ENCODE peak calls at places on chromosomes 4 and X, in six cellular contexts. I is thyroid gland, T is heart left ventricle, F is stomach, S is A549, K is IMR-90. E is an unnamed sample.

GRCh38 chr4:159298502-159298901 is 195.6 kb downstream of the RAPGEF2 start:
- DNase-seq in S (no peak), K (peak), T (no peak), F (no peak), I (no peak), E (no peak)

GRCh38 chr4:127505203-127505602 is 127.6 kb upstream of the INTU start:
- DNase-seq in S (no peak), F (peak), K (peak), T (no peak), I (peak), E (no peak)

GRCh38 chrX:119622356-119623232 is 16.4 kb upstream of the NKRF start:
- DNase-seq in I (no peak), F (peak), K (peak), S (no peak), T (no peak), E (no peak)

GRCh38 chr4:101271516-101271915 is 75.8 kb downstream of the PPP3CA start:
- DNase-seq in S (peak), K (peak), T (no peak), F (no peak), I (no peak), E (no peak)

GRCh38 chr4:184825394-184826314 is at the start of gene ACSL1:
- DNase-seq in T (peak), S (peak), K (peak), I (peak), F (peak), E (peak)

GRCh38 chrX:79081895-79082512 is 62.5 kb upstream of the GPR174 start:
- DNase-seq in T (no peak), K (peak), S (peak), I (peak), F (no peak), E (peak)

GRCh38 chr4:163591614-163592020 is 97.1 kb downstream of the TMA16 start:
- DNase-seq in I (no peak), F (no peak), S (no peak), T (no peak), K (no peak), E (no peak)

GRCh38 chr4:182370491-182370890 is 127.3 kb downstream of the TENM3 start:
- DNase-seq in K (peak), T (no peak), F (no peak), S (no peak), I (no peak), E (no peak)

GRCh38 chr4:165204462-165204830 is 2.9 kb upstream of the KLHL2 start:
- DNase-seq in T (no peak), I (no peak), F (no peak), K (peak), S (no peak), E (no peak)

GRCh38 chr4:1244081-1244977 is 4.6 kb downstream of the CTBP1 start:
- DNase-seq in K (no peak), T (peak), F (no peak), I (no peak), S (no peak), E (no peak)

GRCh38 chrX:11423362-11423818 is 130.2 kb downstream of the AMELX start:
- DNase-seq in S (peak), K (peak), I (no peak), F (peak), T (no peak), E (peak)
- TF ChIP-seq POLR2A in S (no peak), K (no peak), I (no peak), F (no peak), T (no peak), E (no peak)

GRCh38 chr4:186840222-186840701 is 116.6 kb upstream of the FAT1 start:
- DNase-seq in K (peak), T (no peak), I (no peak), F (no peak), S (no peak), E (no peak)
- TF ChIP-seq POLR2A in K (no peak), T (no peak), I (no peak), F (no peak), S (no peak), E (no peak)

GRCh38 chr4:130056286-130056685 is 960.3 kb downstream of the C4orf33 start:
- DNase-seq in I (no peak), K (no peak), T (no peak), S (no peak), F (no peak), E (no peak)

GRCh38 chr4:130053723-130054122 is 957.8 kb downstream of the C4orf33 start:
- DNase-seq in K (no peak), I (no peak), F (no peak), T (no peak), S (no peak), E (no peak)

GRCh38 chr4:130054895-130055294 is 958.9 kb downstream of the C4orf33 start:
- DNase-seq in I (no peak), S (peak), F (no peak), T (no peak), K (no peak), E (no peak)
- TF ChIP-seq POLR2A in I (no peak), S (no peak), F (no peak), T (no peak), K (no peak), E (no peak)

DNA sequence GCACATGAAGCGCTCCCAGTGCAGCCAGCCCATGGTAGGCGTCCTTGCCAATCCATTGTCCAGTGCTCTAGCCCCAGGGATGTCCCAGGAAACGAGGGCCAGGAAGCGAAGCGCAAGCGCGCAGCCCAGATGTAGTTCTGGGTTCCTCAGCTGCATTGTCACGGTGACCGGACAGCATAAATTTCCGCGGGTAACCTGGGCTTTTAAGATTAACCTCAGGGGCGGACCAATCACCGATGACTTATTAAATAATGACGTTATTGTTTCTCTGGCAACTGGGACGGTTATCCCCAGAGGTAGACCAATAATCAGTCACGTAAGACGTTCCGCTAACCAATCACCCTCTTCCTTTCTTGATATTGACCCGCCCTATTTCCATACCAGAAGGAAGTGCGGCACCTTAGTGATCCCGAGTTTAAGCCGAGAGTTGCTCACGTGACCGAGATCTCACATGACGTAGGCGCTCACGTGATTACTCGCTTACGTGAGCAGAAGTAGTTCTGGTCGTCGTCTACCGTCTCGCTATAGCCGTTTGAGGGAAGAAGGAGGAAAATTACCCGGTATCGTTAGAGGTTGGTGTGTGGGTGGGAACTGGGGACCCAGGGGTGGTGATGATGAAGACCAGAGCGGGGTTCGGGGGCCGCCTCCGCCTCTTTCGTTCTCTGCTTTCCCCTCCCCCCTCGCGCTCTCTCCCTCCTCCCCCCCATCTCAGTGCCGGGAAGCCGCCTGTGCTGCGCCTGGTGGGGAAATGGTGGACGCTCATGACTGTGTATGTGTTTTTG is at the start of the genes GLA and HNRNPH2:
- DNase-seq in S (peak), T (peak), I (peak), F (peak), K (peak), E (peak)
- TF ChIP-seq POLR2A in S (peak), T (no peak), I (peak), F (no peak), K (peak), E (peak)

GRCh38 chr4:83010522-83011318 is at the start of gene LIN54:
- DNase-seq in T (peak), K (peak), S (peak), F (peak), I (peak), E (peak)
- TF ChIP-seq POLR2A in T (no peak), K (peak), S (no peak), F (no peak), I (no peak), E (peak)

DNA sequence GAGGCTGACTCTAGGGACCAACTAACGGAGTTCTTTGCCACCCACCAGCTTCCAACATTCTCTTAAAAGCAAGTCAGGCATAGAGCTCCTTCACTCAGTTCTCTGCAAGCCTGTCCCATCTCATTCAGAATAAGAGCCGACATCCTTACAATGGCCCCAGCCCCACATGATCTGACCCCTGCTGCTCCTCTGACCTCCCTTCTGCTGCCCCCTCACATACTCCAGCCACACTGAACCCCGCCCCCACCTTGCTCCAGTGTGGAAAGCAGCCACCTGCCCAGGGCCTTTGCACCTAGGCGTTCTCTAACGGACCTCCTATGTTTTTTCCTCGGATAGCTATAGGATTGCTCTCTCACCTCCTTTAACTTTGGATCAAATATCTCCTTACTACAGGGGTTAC is 143.2 kb upstream of the ETNPPL start:
- DNase-seq in F (no peak), K (no peak), T (no peak), I (no peak), S (no peak), E (no peak)
- TF ChIP-seq POLR2A in F (no peak), K (no peak), T (no peak), I (no peak), S (no peak), E (no peak)